ENCODE peak calls at places on chromosomes 16 and 17, in eight cellular contexts. One of them, this sample, is unnamed.

GRCh38 chr17:83203472-83204221 is 124.2 kb downstream of the METRNL start:
- DNase-seq in KG1: no peak
- DNase-seq in stimulated activated CD8-positive, alpha-beta memory T cell treated with anti-CD3 and anti-CD28 coated beads, Interleukin-15, amount 100 ng/mL, for 24 hours: no peak
- DNase-seq in bronchial epithelial cell: no peak
- DNase-seq in Jurkat, Clone E6-1: no peak
- DNase-seq in cardiac fibroblast: peak
- DNase-seq in left cardiac atrium: peak
- DNase-seq in HEK293T: no peak
- DNase-seq in this sample: no peak

GRCh38 chr17:81334419-81334896 is 39.4 kb upstream of the SLC38A10 start:
- DNase-seq in Jurkat, Clone E6-1: no peak
- DNase-seq in bronchial epithelial cell: no peak
- DNase-seq in cardiac fibroblast: no peak
- DNase-seq in stimulated activated CD8-positive, alpha-beta memory T cell treated with anti-CD3 and anti-CD28 coated beads, Interleukin-15, amount 100 ng/mL, for 24 hours: no peak
- DNase-seq in left cardiac atrium: no peak
- DNase-seq in KG1: no peak
- DNase-seq in HEK293T: no peak
- DNase-seq in this sample: no peak

GRCh38 chr16:8729779-8730334 is 55.4 kb downstream of the ABAT start:
- DNase-seq in Jurkat, Clone E6-1: no peak
- DNase-seq in KG1: peak
- DNase-seq in HEK293T: no peak
- DNase-seq in cardiac fibroblast: no peak
- DNase-seq in left cardiac atrium: no peak
- DNase-seq in bronchial epithelial cell: no peak
- DNase-seq in stimulated activated CD8-positive, alpha-beta memory T cell treated with anti-CD3 and anti-CD28 coated beads, Interleukin-15, amount 100 ng/mL, for 24 hours: no peak
- DNase-seq in this sample: no peak

GRCh38 chr17:15285466-15285865 is 20.3 kb upstream of the PMP22 start:
- DNase-seq in HEK293T: no peak
- DNase-seq in Jurkat, Clone E6-1: no peak
- DNase-seq in cardiac fibroblast: no peak
- DNase-seq in bronchial epithelial cell: no peak
- DNase-seq in stimulated activated CD8-positive, alpha-beta memory T cell treated with anti-CD3 and anti-CD28 coated beads, Interleukin-15, amount 100 ng/mL, for 24 hours: no peak
- DNase-seq in left cardiac atrium: no peak
- DNase-seq in KG1: no peak
- DNase-seq in this sample: no peak

GRCh38 chr16:10729104-10729503 is 14.5 kb upstream of the NUBP1 start:
- DNase-seq in left cardiac atrium: no peak
- DNase-seq in Jurkat, Clone E6-1: no peak
- DNase-seq in stimulated activated CD8-positive, alpha-beta memory T cell treated with anti-CD3 and anti-CD28 coated beads, Interleukin-15, amount 100 ng/mL, for 24 hours: no peak
- DNase-seq in HEK293T: no peak
- DNase-seq in cardiac fibroblast: no peak
- DNase-seq in KG1: no peak
- DNase-seq in bronchial epithelial cell: no peak
- DNase-seq in this sample: no peak

GRCh38 chr17:50062323-50063243 is 6.7 kb downstream of the ITGA3 start:
- DNase-seq in cardiac fibroblast: peak
- DNase-seq in bronchial epithelial cell: peak
- DNase-seq in Jurkat, Clone E6-1: no peak
- DNase-seq in left cardiac atrium: peak
- DNase-seq in HEK293T: no peak
- DNase-seq in KG1: no peak
- DNase-seq in stimulated activated CD8-positive, alpha-beta memory T cell treated with anti-CD3 and anti-CD28 coated beads, Interleukin-15, amount 100 ng/mL, for 24 hours: no peak
- DNase-seq in this sample: peak

GRCh38 chr17:18004345-18004744 is 31.7 kb downstream of the DRC3 start:
- DNase-seq in bronchial epithelial cell: no peak
- DNase-seq in HEK293T: no peak
- DNase-seq in cardiac fibroblast: no peak
- DNase-seq in KG1: no peak
- DNase-seq in Jurkat, Clone E6-1: no peak
- DNase-seq in stimulated activated CD8-positive, alpha-beta memory T cell treated with anti-CD3 and anti-CD28 coated beads, Interleukin-15, amount 100 ng/mL, for 24 hours: no peak
- DNase-seq in left cardiac atrium: no peak
- DNase-seq in this sample: no peak

GRCh38 chr16:89749637-89750036 is 28.3 kb downstream of the ZNF276 start:
- DNase-seq in left cardiac atrium: peak
- DNase-seq in KG1: no peak
- DNase-seq in bronchial epithelial cell: no peak
- DNase-seq in HEK293T: no peak
- DNase-seq in Jurkat, Clone E6-1: no peak
- DNase-seq in cardiac fibroblast: no peak
- DNase-seq in stimulated activated CD8-positive, alpha-beta memory T cell treated with anti-CD3 and anti-CD28 coated beads, Interleukin-15, amount 100 ng/mL, for 24 hours: no peak
- DNase-seq in this sample: no peak

GRCh38 chr17:76934561-76935320 is 66.5 kb downstream of the MGAT5B start:
- DNase-seq in bronchial epithelial cell: no peak
- DNase-seq in stimulated activated CD8-positive, alpha-beta memory T cell treated with anti-CD3 and anti-CD28 coated beads, Interleukin-15, amount 100 ng/mL, for 24 hours: no peak
- DNase-seq in left cardiac atrium: no peak
- DNase-seq in KG1: no peak
- DNase-seq in Jurkat, Clone E6-1: no peak
- DNase-seq in HEK293T: no peak
- DNase-seq in cardiac fibroblast: no peak
- DNase-seq in this sample: no peak

GRCh38 chr17:67080804-67081203 is 36.5 kb downstream of the CACNG1 start:
- DNase-seq in left cardiac atrium: no peak
- DNase-seq in stimulated activated CD8-positive, alpha-beta memory T cell treated with anti-CD3 and anti-CD28 coated beads, Interleukin-15, amount 100 ng/mL, for 24 hours: no peak
- DNase-seq in Jurkat, Clone E6-1: no peak
- DNase-seq in KG1: no peak
- DNase-seq in HEK293T: no peak
- DNase-seq in bronchial epithelial cell: no peak
- DNase-seq in cardiac fibroblast: no peak
- DNase-seq in this sample: no peak

GRCh38 chr17:37790153-37790552 is 45.3 kb upstream of the HNF1B start:
- DNase-seq in left cardiac atrium: no peak
- DNase-seq in Jurkat, Clone E6-1: no peak
- DNase-seq in bronchial epithelial cell: no peak
- DNase-seq in KG1: no peak
- DNase-seq in stimulated activated CD8-positive, alpha-beta memory T cell treated with anti-CD3 and anti-CD28 coated beads, Interleukin-15, amount 100 ng/mL, for 24 hours: no peak
- DNase-seq in HEK293T: no peak
- DNase-seq in cardiac fibroblast: no peak
- DNase-seq in this sample: no peak

GRCh38 chr17:34413443-34414076 is 50.5 kb upstream of the CCL1 start:
- DNase-seq in left cardiac atrium: no peak
- DNase-seq in HEK293T: no peak
- DNase-seq in bronchial epithelial cell: no peak
- DNase-seq in cardiac fibroblast: peak
- DNase-seq in KG1: no peak
- DNase-seq in Jurkat, Clone E6-1: no peak
- DNase-seq in stimulated activated CD8-positive, alpha-beta memory T cell treated with anti-CD3 and anti-CD28 coated beads, Interleukin-15, amount 100 ng/mL, for 24 hours: no peak
- DNase-seq in this sample: peak

GRCh38 chr17:75244133-75244866 is 17.1 kb downstream of the GGA3 start:
- DNase-seq in HEK293T: no peak
- DNase-seq in KG1: no peak
- DNase-seq in bronchial epithelial cell: no peak
- DNase-seq in Jurkat, Clone E6-1: no peak
- DNase-seq in cardiac fibroblast: no peak
- DNase-seq in stimulated activated CD8-positive, alpha-beta memory T cell treated with anti-CD3 and anti-CD28 coated beads, Interleukin-15, amount 100 ng/mL, for 24 hours: no peak
- DNase-seq in left cardiac atrium: no peak
- DNase-seq in this sample: no peak

GRCh38 chr17:81417049-81417878 is 22.0 kb downstream of the BAHCC1 start:
- DNase-seq in left cardiac atrium: peak
- DNase-seq in stimulated activated CD8-positive, alpha-beta memory T cell treated with anti-CD3 and anti-CD28 coated beads, Interleukin-15, amount 100 ng/mL, for 24 hours: no peak
- DNase-seq in bronchial epithelial cell: no peak
- DNase-seq in Jurkat, Clone E6-1: no peak
- DNase-seq in HEK293T: no peak
- DNase-seq in cardiac fibroblast: peak
- DNase-seq in KG1: no peak
- DNase-seq in this sample: no peak

GRCh38 chr17:17561408-17562144 is 29.9 kb downstream of the PEMT start:
- DNase-seq in KG1: no peak
- DNase-seq in cardiac fibroblast: no peak
- DNase-seq in Jurkat, Clone E6-1: no peak
- DNase-seq in bronchial epithelial cell: peak
- DNase-seq in left cardiac atrium: peak
- DNase-seq in stimulated activated CD8-positive, alpha-beta memory T cell treated with anti-CD3 and anti-CD28 coated beads, Interleukin-15, amount 100 ng/mL, for 24 hours: no peak
- DNase-seq in HEK293T: no peak
- DNase-seq in this sample: no peak

GRCh38 chr17:71118039-71118438 is 948.7 kb downstream of the KCNJ2 start:
- DNase-seq in HEK293T: peak
- DNase-seq in bronchial epithelial cell: peak
- DNase-seq in stimulated activated CD8-positive, alpha-beta memory T cell treated with anti-CD3 and anti-CD28 coated beads, Interleukin-15, amount 100 ng/mL, for 24 hours: no peak
- DNase-seq in cardiac fibroblast: no peak
- DNase-seq in left cardiac atrium: no peak
- DNase-seq in KG1: no peak
- DNase-seq in Jurkat, Clone E6-1: no peak
- DNase-seq in this sample: no peak

GRCh38 chr16:80526418-80527061 is 14.3 kb upstream of the DYNLRB2 start:
- DNase-seq in HEK293T: peak
- DNase-seq in stimulated activated CD8-positive, alpha-beta memory T cell treated with anti-CD3 and anti-CD28 coated beads, Interleukin-15, amount 100 ng/mL, for 24 hours: no peak
- DNase-seq in bronchial epithelial cell: peak
- DNase-seq in cardiac fibroblast: peak
- DNase-seq in left cardiac atrium: peak
- DNase-seq in Jurkat, Clone E6-1: peak
- DNase-seq in KG1: peak
- DNase-seq in this sample: peak

GRCh38 chr17:40777459-40777858 is 4.9 kb downstream of the KRT27 start:
- DNase-seq in KG1: no peak
- DNase-seq in left cardiac atrium: no peak
- DNase-seq in bronchial epithelial cell: no peak
- DNase-seq in Jurkat, Clone E6-1: no peak
- DNase-seq in stimulated activated CD8-positive, alpha-beta memory T cell treated with anti-CD3 and anti-CD28 coated beads, Interleukin-15, amount 100 ng/mL, for 24 hours: no peak
- DNase-seq in cardiac fibroblast: no peak
- DNase-seq in HEK293T: no peak
- DNase-seq in this sample: no peak

GRCh38 chr17:51427259-51428255 is 167.2 kb downstream of the UTP18 start:
- DNase-seq in left cardiac atrium: peak
- DNase-seq in cardiac fibroblast: no peak
- DNase-seq in stimulated activated CD8-positive, alpha-beta memory T cell treated with anti-CD3 and anti-CD28 coated beads, Interleukin-15, amount 100 ng/mL, for 24 hours: no peak
- DNase-seq in KG1: no peak
- DNase-seq in Jurkat, Clone E6-1: peak
- DNase-seq in HEK293T: no peak
- DNase-seq in bronchial epithelial cell: no peak
- DNase-seq in this sample: no peak

GRCh38 chr16:85335584-85336492 is 223.6 kb upstream of the CIBAR2 start:
- DNase-seq in left cardiac atrium: no peak
- DNase-seq in HEK293T: no peak
- DNase-seq in stimulated activated CD8-positive, alpha-beta memory T cell treated with anti-CD3 and anti-CD28 coated beads, Interleukin-15, amount 100 ng/mL, for 24 hours: no peak
- DNase-seq in cardiac fibroblast: peak
- DNase-seq in bronchial epithelial cell: peak
- DNase-seq in Jurkat, Clone E6-1: no peak
- DNase-seq in KG1: no peak
- DNase-seq in this sample: peak

GRCh38 chr16:21943571-21943970 is 9.6 kb upstream of the UQCRC2 start:
- DNase-seq in cardiac fibroblast: no peak
- DNase-seq in bronchial epithelial cell: no peak
- DNase-seq in HEK293T: no peak
- DNase-seq in KG1: no peak
- DNase-seq in stimulated activated CD8-positive, alpha-beta memory T cell treated with anti-CD3 and anti-CD28 coated beads, Interleukin-15, amount 100 ng/mL, for 24 hours: no peak
- DNase-seq in left cardiac atrium: no peak
- DNase-seq in Jurkat, Clone E6-1: no peak
- DNase-seq in this sample: no peak

GRCh38 chr16:11675561-11676511 is 7.6 kb downstream of the SNN start:
- DNase-seq in Jurkat, Clone E6-1: no peak
- DNase-seq in left cardiac atrium: peak
- DNase-seq in HEK293T: no peak
- DNase-seq in bronchial epithelial cell: peak
- DNase-seq in stimulated activated CD8-positive, alpha-beta memory T cell treated with anti-CD3 and anti-CD28 coated beads, Interleukin-15, amount 100 ng/mL, for 24 hours: no peak
- DNase-seq in cardiac fibroblast: no peak
- DNase-seq in KG1: no peak
- DNase-seq in this sample: no peak

GRCh38 chr16:19907161-19907992 is 22.7 kb upstream of the GPRC5B start:
- DNase-seq in Jurkat, Clone E6-1: peak
- DNase-seq in left cardiac atrium: peak
- DNase-seq in stimulated activated CD8-positive, alpha-beta memory T cell treated with anti-CD3 and anti-CD28 coated beads, Interleukin-15, amount 100 ng/mL, for 24 hours: peak
- DNase-seq in KG1: peak
- DNase-seq in bronchial epithelial cell: peak
- DNase-seq in HEK293T: peak
- DNase-seq in cardiac fibroblast: peak
- DNase-seq in this sample: peak

GRCh38 chr17:30363715-30364202 is 15.0 kb upstream of the CPD start:
- DNase-seq in stimulated activated CD8-positive, alpha-beta memory T cell treated with anti-CD3 and anti-CD28 coated beads, Interleukin-15, amount 100 ng/mL, for 24 hours: no peak
- DNase-seq in Jurkat, Clone E6-1: peak
- DNase-seq in bronchial epithelial cell: peak
- DNase-seq in HEK293T: no peak
- DNase-seq in cardiac fibroblast: peak
- DNase-seq in KG1: peak
- DNase-seq in left cardiac atrium: no peak
- DNase-seq in this sample: peak

GRCh38 chr17:53655591-53655990 is 167.1 kb upstream of the KIF2B start:
- DNase-seq in KG1: no peak
- DNase-seq in HEK293T: no peak
- DNase-seq in stimulated activated CD8-positive, alpha-beta memory T cell treated with anti-CD3 and anti-CD28 coated beads, Interleukin-15, amount 100 ng/mL, for 24 hours: no peak
- DNase-seq in left cardiac atrium: no peak
- DNase-seq in Jurkat, Clone E6-1: no peak
- DNase-seq in bronchial epithelial cell: peak
- DNase-seq in cardiac fibroblast: no peak
- DNase-seq in this sample: no peak

GRCh38 chr17:76080207-76080933 is 1.4 kb downstream of the ZACN start:
- DNase-seq in cardiac fibroblast: no peak
- DNase-seq in stimulated activated CD8-positive, alpha-beta memory T cell treated with anti-CD3 and anti-CD28 coated beads, Interleukin-15, amount 100 ng/mL, for 24 hours: no peak
- DNase-seq in left cardiac atrium: no peak
- DNase-seq in bronchial epithelial cell: no peak
- DNase-seq in KG1: no peak
- DNase-seq in Jurkat, Clone E6-1: no peak
- DNase-seq in HEK293T: no peak
- DNase-seq in this sample: no peak

GRCh38 chr17:27552467-27552779 is 78.6 kb upstream of the LGALS9 start:
- DNase-seq in KG1: no peak
- DNase-seq in cardiac fibroblast: peak
- DNase-seq in HEK293T: no peak
- DNase-seq in stimulated activated CD8-positive, alpha-beta memory T cell treated with anti-CD3 and anti-CD28 coated beads, Interleukin-15, amount 100 ng/mL, for 24 hours: no peak
- DNase-seq in bronchial epithelial cell: peak
- DNase-seq in left cardiac atrium: no peak
- DNase-seq in Jurkat, Clone E6-1: no peak
- DNase-seq in this sample: peak

GRCh38 chr17:49287481-49287880 is 56.9 kb upstream of the PHOSPHO1 start:
- DNase-seq in cardiac fibroblast: no peak
- DNase-seq in KG1: no peak
- DNase-seq in left cardiac atrium: no peak
- DNase-seq in Jurkat, Clone E6-1: no peak
- DNase-seq in stimulated activated CD8-positive, alpha-beta memory T cell treated with anti-CD3 and anti-CD28 coated beads, Interleukin-15, amount 100 ng/mL, for 24 hours: no peak
- DNase-seq in bronchial epithelial cell: no peak
- DNase-seq in HEK293T: no peak
- DNase-seq in this sample: no peak

GRCh38 chr16:71423865-71424264 is 18.0 kb downstream of the TLE7 start:
- DNase-seq in KG1: no peak
- DNase-seq in cardiac fibroblast: no peak
- DNase-seq in stimulated activated CD8-positive, alpha-beta memory T cell treated with anti-CD3 and anti-CD28 coated beads, Interleukin-15, amount 100 ng/mL, for 24 hours: no peak
- DNase-seq in bronchial epithelial cell: no peak
- DNase-seq in Jurkat, Clone E6-1: no peak
- DNase-seq in left cardiac atrium: no peak
- DNase-seq in HEK293T: no peak
- DNase-seq in this sample: no peak

GRCh38 chr17:333626-334396 is 18.8 kb downstream of the RPH3AL start:
- DNase-seq in Jurkat, Clone E6-1: no peak
- DNase-seq in cardiac fibroblast: peak
- DNase-seq in KG1: no peak
- DNase-seq in left cardiac atrium: peak
- DNase-seq in stimulated activated CD8-positive, alpha-beta memory T cell treated with anti-CD3 and anti-CD28 coated beads, Interleukin-15, amount 100 ng/mL, for 24 hours: no peak
- DNase-seq in bronchial epithelial cell: no peak
- DNase-seq in HEK293T: peak
- DNase-seq in this sample: no peak

GRCh38 chr16:56956076-56956475 is 5.7 kb upstream of the CETP start:
- DNase-seq in left cardiac atrium: peak
- DNase-seq in KG1: no peak
- DNase-seq in Jurkat, Clone E6-1: no peak
- DNase-seq in stimulated activated CD8-positive, alpha-beta memory T cell treated with anti-CD3 and anti-CD28 coated beads, Interleukin-15, amount 100 ng/mL, for 24 hours: no peak
- DNase-seq in HEK293T: no peak
- DNase-seq in bronchial epithelial cell: no peak
- DNase-seq in cardiac fibroblast: peak
- DNase-seq in this sample: no peak

GRCh38 chr16:10083301-10083700 is 98.9 kb downstream of the GRIN2A start:
- DNase-seq in cardiac fibroblast: no peak
- DNase-seq in left cardiac atrium: no peak
- DNase-seq in KG1: no peak
- DNase-seq in bronchial epithelial cell: no peak
- DNase-seq in HEK293T: no peak
- DNase-seq in stimulated activated CD8-positive, alpha-beta memory T cell treated with anti-CD3 and anti-CD28 coated beads, Interleukin-15, amount 100 ng/mL, for 24 hours: no peak
- DNase-seq in Jurkat, Clone E6-1: no peak
- DNase-seq in this sample: no peak

GRCh38 chr16:76854234-76854633 is 336.8 kb upstream of the MON1B start:
- DNase-seq in Jurkat, Clone E6-1: no peak
- DNase-seq in stimulated activated CD8-positive, alpha-beta memory T cell treated with anti-CD3 and anti-CD28 coated beads, Interleukin-15, amount 100 ng/mL, for 24 hours: no peak
- DNase-seq in KG1: no peak
- DNase-seq in cardiac fibroblast: peak
- DNase-seq in bronchial epithelial cell: no peak
- DNase-seq in HEK293T: no peak
- DNase-seq in left cardiac atrium: no peak
- DNase-seq in this sample: peak

GRCh38 chr16:89815639-89816348 is 653 bp downstream of the FANCA start:
- DNase-seq in KG1: no peak
- DNase-seq in bronchial epithelial cell: no peak
- DNase-seq in Jurkat, Clone E6-1: no peak
- DNase-seq in left cardiac atrium: no peak
- DNase-seq in stimulated activated CD8-positive, alpha-beta memory T cell treated with anti-CD3 and anti-CD28 coated beads, Interleukin-15, amount 100 ng/mL, for 24 hours: no peak
- DNase-seq in cardiac fibroblast: no peak
- DNase-seq in HEK293T: no peak
- DNase-seq in this sample: no peak